ENCODE peak calls at places on chromosome 5, in six cellular contexts. L is stomach; T is CD8-positive, alpha-beta T cell; C is aorta; U is left ventricle myocardium inferior; B is tibial nerve. H is an unnamed sample. For H3K4me1, the result is how much of the 10 kb centered on the place peaks cover.

GRCh38 chr5:137215261-137215660 is 283.9 kb downstream of the SPOCK1 start:
- DNase-seq in T (no peak), B (no peak), C (no peak), U (no peak), L (no peak), H (no peak)

GRCh38 chr5:40381676-40382363 is 297.9 kb upstream of the PTGER4 start:
- DNase-seq in U (no peak), T (no peak), B (no peak), L (no peak), C (no peak), H (no peak)

GRCh38 chr5:148343049-148343413 is 7.7 kb downstream of the SPINK9 start:
- DNase-seq in B (no peak), T (no peak), U (no peak), L (peak), C (no peak), H (no peak)

GRCh38 chr5:74243634-74244033 is 396.9 kb downstream of the ENC1 start:
- DNase-seq in B (no peak), U (no peak), L (no peak), T (no peak), C (no peak), H (no peak)

GRCh38 chr5:67164856-67165523 is 31.6 kb downstream of the CD180 start:
- DNase-seq in C (peak), B (no peak), L (no peak), T (no peak), U (no peak), H (no peak)

GRCh38 chr5:68428232-68428811 is 212.8 kb downstream of the PIK3R1 start:
- DNase-seq in L (no peak), B (no peak), T (no peak), U (no peak), C (no peak), H (no peak)

GRCh38 chr5:10018670-10019069 is 231.0 kb downstream of the ATPSCKMT start:
- DNase-seq in U (no peak), L (no peak), C (no peak), T (no peak), B (no peak), H (no peak)

GRCh38 chr5:62578540-62578939 is at the start of gene LRRC70:
- DNase-seq in U (no peak), L (no peak), T (no peak), C (no peak), B (no peak), H (no peak)

GRCh38 chr5:98827161-98827560 is 53.7 kb downstream of the RGMB start:
- DNase-seq in B (peak), U (no peak), T (no peak), C (no peak), L (no peak), H (no peak)

GRCh38 chr5:154862766-154863165 is 4.3 kb downstream of the CNOT8 start:
- DNase-seq in T (no peak), C (no peak), L (no peak), U (no peak), B (no peak), H (no peak)

GRCh38 chr5:154860765-154861164 is 2.3 kb downstream of the CNOT8 start:
- DNase-seq in B (no peak), C (no peak), L (no peak), T (no peak), U (no peak), H (no peak)

GRCh38 chr5:154860123-154860522 is 1.7 kb downstream of the CNOT8 start:
- DNase-seq in C (no peak), L (no peak), B (no peak), U (no peak), T (no peak), H (peak)

GRCh38 chr5:154863291-154864080 is 5.1 kb downstream of the CNOT8 start:
- DNase-seq in B (no peak), T (no peak), C (no peak), L (no peak), U (no peak), H (no peak)

GRCh38 chr5:154861946-154862345 is 3.5 kb downstream of the CNOT8 start:
- DNase-seq in B (no peak), C (no peak), T (no peak), L (no peak), U (no peak), H (no peak)
- H3K4me1 ChIP-seq in B (half or more), C (under half), T (under half), L (under half), U (half or more), H (half or more)

GRCh38 chr5:146873186-146873917 is 5.2 kb downstream of the PPP2R2B start:
- DNase-seq in U (no peak), B (no peak), C (no peak), L (no peak), T (no peak), H (no peak)
- H3K4me1 ChIP-seq in U (under half), B (under half), C (under half), L (under half), T (under half), H (under half)

GRCh38 chr5:52767217-52767743 is 20.4 kb upstream of the ITGA1 start:
- DNase-seq in B (no peak), L (no peak), C (no peak), T (no peak), U (no peak), H (no peak)

GRCh38 chr5:52771343-52772039 is 16.2 kb upstream of the ITGA1 start:
- DNase-seq in L (no peak), U (no peak), B (no peak), T (no peak), C (no peak), H (no peak)

GRCh38 chr5:52770287-52770939 is 17.3 kb upstream of the ITGA1 start:
- DNase-seq in T (no peak), L (no peak), B (no peak), C (no peak), U (no peak), H (no peak)

GRCh38 chr5:52769061-52769460 is 18.7 kb upstream of the ITGA1 start:
- DNase-seq in C (no peak), L (no peak), B (no peak), T (no peak), U (no peak), H (no peak)

GRCh38 chr5:52767766-52768480 is 19.8 kb upstream of the ITGA1 start:
- DNase-seq in C (no peak), L (no peak), B (no peak), U (no peak), T (no peak), H (no peak)
- H3K4me1 ChIP-seq in C (under half), L (under half), B (under half), U (under half), T (under half), H (under half)

GRCh38 chr5:35819026-35819425 is 37.7 kb upstream of the IL7R start:
- DNase-seq in L (no peak), T (no peak), C (no peak), B (no peak), U (no peak), H (no peak)

GRCh38 chr5:35813456-35813855 is 43.2 kb upstream of the IL7R start:
- DNase-seq in U (no peak), C (no peak), L (no peak), B (no peak), T (no peak), H (no peak)

GRCh38 chr5:35811108-35811741 is 45.5 kb upstream of the IL7R start:
- DNase-seq in T (no peak), C (no peak), U (no peak), B (no peak), L (no peak), H (no peak)

GRCh38 chr5:35816881-35817521 is 39.7 kb upstream of the IL7R start:
- DNase-seq in T (no peak), C (no peak), U (no peak), B (no peak), L (no peak), H (no peak)

DNA sequence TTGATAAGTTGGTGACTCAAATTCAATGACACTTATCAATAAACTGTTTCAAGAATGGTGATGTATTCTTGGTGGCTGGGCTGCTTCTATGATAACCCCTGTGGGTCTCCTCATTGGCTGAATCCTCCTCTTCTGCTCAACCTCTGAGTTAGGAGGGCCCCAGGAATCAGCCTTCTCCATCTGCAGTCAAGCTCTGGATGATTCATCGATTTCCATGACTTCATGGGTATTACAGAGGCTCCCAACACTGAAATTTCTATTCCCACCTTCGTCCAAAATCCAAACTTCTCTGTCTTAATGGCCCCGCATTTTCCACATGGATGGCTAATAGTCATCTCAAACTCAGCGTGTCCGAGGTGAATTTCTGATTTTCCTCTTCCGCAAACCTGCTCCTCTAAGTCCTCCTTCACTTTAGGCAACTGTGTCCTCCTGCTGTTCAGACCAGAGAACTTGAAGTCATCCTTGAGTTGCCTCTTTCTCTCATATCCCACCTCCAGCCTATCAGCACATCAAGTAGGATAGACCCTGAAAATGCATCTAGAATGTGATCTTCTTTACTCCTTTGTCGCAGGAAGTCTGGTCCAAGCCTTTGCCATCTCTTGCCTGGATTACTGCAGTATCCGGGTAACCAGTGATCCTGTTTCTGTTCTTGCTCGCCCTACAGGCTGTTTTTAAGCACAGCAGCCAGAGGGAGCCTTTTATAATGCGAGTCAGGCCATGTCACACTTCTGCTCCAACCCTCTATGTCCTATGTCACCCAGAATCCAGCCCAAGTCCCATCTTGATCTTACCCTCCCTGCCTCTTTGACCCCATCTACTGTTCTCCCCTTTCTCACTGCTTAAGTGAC is 41.4 kb upstream of the IL7R start:
- DNase-seq in C (no peak), T (no peak), B (no peak), U (no peak), L (no peak), H (no peak)
- H3K4me1 ChIP-seq in C (under half), T (half or more), B (under half), U (under half), L (under half), H (under half)

DNA sequence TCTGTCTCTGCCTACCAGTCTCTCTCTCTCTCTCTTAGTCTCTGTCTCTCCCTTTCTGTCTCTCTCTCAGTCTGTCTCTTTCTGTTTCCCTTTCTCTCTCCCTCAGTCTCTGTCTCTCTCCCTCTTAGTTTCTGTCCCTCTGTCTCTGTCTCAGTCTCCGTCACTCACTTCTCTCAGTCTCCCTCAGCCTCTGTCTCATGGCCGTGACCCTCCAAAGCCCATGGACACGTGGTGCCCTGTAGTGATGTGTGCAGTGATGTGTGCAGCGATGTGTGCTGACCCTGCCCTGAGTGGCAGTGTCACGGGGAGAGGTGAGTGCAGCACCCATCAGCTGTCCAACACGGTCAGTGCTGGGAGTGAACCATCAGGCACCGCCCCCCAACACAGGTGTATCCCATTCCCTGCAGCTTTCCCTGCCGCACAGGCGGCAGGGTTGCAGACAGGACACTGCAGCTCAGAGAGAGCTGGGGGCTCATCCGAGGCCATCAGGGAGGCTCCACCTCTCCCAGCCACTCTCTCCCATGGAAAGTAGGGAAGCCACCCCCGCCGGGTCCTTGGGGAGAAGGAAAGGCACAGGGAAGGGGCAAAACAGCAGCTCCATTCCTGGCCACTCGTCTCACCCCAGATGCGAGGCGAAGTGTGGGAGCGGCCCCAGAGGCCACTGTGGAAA is 794 bp upstream of the LRRC14B start:
- DNase-seq in L (no peak), U (no peak), C (peak), B (no peak), T (no peak), H (no peak)
- H3K4me1 ChIP-seq in L (under half), U (under half), C (under half), B (under half), T (under half), H (under half)

GRCh38 chr5:1297243-1297642 is 2.4 kb upstream of the TERT start:
- DNase-seq in L (no peak), C (no peak), B (no peak), T (peak), U (no peak), H (no peak)

GRCh38 chr5:1299511-1299850 is 4.6 kb upstream of the TERT start:
- DNase-seq in U (peak), B (no peak), L (no peak), C (no peak), T (peak), H (peak)

GRCh38 chr5:1299961-1300360 is 5.1 kb upstream of the TERT start:
- DNase-seq in B (no peak), L (no peak), U (no peak), T (peak), C (no peak), H (peak)

GRCh38 chr5:1298723-1299510 is 4.0 kb upstream of the TERT start:
- DNase-seq in C (peak), L (no peak), B (no peak), U (no peak), T (peak), H (peak)

GRCh38 chr5:1298067-1298551 is 3.2 kb upstream of the TERT start:
- DNase-seq in L (peak), C (no peak), T (peak), B (no peak), U (no peak), H (peak)
- H3K4me1 ChIP-seq in L (under half), C (under half), T (under half), B (under half), U (under half), H (under half)

GRCh38 chr5:33309076-33309475 is 131.7 kb upstream of the TARS1 start:
- DNase-seq in T (no peak), L (no peak), U (no peak), B (no peak), C (no peak), H (no peak)

GRCh38 chr5:33309780-33310345 is 130.9 kb upstream of the TARS1 start:
- DNase-seq in B (no peak), T (no peak), C (no peak), L (no peak), U (no peak), H (no peak)

GRCh38 chr5:33312631-33313030 is 128.1 kb upstream of the TARS1 start:
- DNase-seq in U (no peak), T (no peak), C (no peak), B (no peak), L (no peak), H (no peak)

GRCh38 chr5:33311893-33312292 is 128.9 kb upstream of the TARS1 start:
- DNase-seq in U (no peak), B (no peak), T (no peak), C (no peak), L (no peak), H (no peak)

DNA sequence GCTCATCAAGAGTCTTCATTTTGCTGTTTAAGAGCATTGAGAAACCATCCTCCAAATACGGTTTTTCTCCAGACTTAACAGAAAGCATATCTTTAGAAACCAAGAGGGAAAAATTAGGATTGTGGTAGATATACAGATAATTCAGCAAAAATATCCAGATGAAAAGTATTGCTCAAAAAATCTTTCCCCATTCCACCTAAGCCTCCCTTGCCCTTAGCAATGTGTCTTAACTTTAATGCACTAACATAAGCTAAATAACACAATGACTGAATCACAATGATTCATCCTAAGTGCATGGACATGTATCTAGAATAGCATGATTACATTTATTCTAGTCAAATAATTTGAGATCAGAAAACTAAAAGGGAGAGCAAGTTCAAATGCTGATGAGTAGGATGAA is 130.3 kb upstream of the TARS1 start:
- DNase-seq in U (no peak), L (no peak), T (no peak), B (no peak), C (no peak), H (no peak)
- H3K4me1 ChIP-seq in U (under half), L (under half), T (under half), B (under half), C (under half), H (under half)

H was measured in lower lobe of right lung.